ENCODE peak calls at places on chromosomes 6 and 20, in eight cellular contexts. L, D, X, G, O, W, R and B are unnamed samples.

GRCh38 chr6:76533661-76534060 is 461.2 kb upstream of the IMPG1 start:
- DNase-seq in L (no peak), D (no peak), X (no peak), G (no peak), O (no peak), W (no peak), R (no peak), B (no peak)

GRCh38 chr20:40682104-40683045 is 6.7 kb downstream of the MAFB start:
- DNase-seq in L (no peak), D (no peak), X (peak), G (no peak), O (peak), W (peak), R (no peak), B (no peak)

GRCh38 chr6:13796781-13797180 is 17.6 kb downstream of the MCUR1 start:
- DNase-seq in L (no peak), D (no peak), X (no peak), G (no peak), O (no peak), W (no peak), R (no peak), B (no peak)

GRCh38 chr6:55841341-55841740 is 34.0 kb downstream of the BMP5 start:
- DNase-seq in L (no peak), D (no peak), X (no peak), G (no peak), O (no peak), W (no peak), R (no peak), B (no peak)

GRCh38 chr20:51084598-51084997 is 61.7 kb upstream of the KCNG1 start:
- DNase-seq in L (no peak), D (no peak), X (no peak), G (no peak), O (no peak), W (no peak), R (no peak), B (no peak)

GRCh38 chr6:74549746-74550145 is 656.1 kb downstream of the COL12A1 start:
- DNase-seq in L (no peak), D (no peak), X (no peak), G (no peak), O (no peak), W (peak), R (no peak), B (no peak)

GRCh38 chr6:28657756-28658465 is 132.2 kb downstream of the GPX5 start:
- DNase-seq in L (peak), D (no peak), X (peak), G (peak), O (no peak), W (peak), R (no peak), B (peak)

GRCh38 chr20:63693079-63693974 is 3.1 kb upstream of the TNFRSF6B start:
- DNase-seq in L (no peak), D (no peak), X (no peak), G (no peak), O (peak), W (no peak), R (peak), B (no peak)

GRCh38 chr6:33622456-33623431 is 1.6 kb downstream of the ITPR3 start:
- DNase-seq in L (no peak), D (no peak), X (peak), G (peak), O (no peak), W (no peak), R (peak), B (peak)

GRCh38 chr6:157050537-157051280 is 272.6 kb downstream of the TMEM242 start:
- DNase-seq in L (no peak), D (no peak), X (peak), G (peak), O (no peak), W (no peak), R (no peak), B (no peak)

GRCh38 chr6:157173756-157174155 is 149.6 kb downstream of the TMEM242 start:
- DNase-seq in L (no peak), D (no peak), X (no peak), G (peak), O (no peak), W (no peak), R (no peak), B (no peak)

DNA sequence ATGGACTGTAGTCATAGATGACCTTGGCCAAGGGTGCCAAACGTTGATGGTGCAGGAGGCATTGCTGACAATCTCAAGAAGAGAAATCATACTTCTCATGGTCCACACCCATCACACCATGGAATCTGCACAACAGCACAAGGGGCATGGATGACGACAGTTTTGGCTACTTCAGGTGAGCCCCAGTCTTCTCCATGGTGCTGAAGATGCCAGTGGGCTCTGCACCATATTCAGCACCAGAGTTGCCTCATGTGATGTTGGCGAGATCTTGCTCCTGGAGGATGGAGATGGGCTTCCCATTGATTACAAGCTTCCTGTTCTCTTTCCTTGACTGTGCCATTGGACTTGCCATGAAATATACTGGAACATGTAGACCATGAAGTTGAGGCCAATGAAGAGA is 188.9 kb downstream of the NRN1 start:
- DNase-seq in L (no peak), D (no peak), X (no peak), G (no peak), O (no peak), W (no peak), R (no peak), B (no peak)
- H3K4me3 ChIP-seq in L (no peak), D (no peak), X (no peak), G (no peak), O (no peak), W (no peak), R (no peak), B (no peak)

GRCh38 chr20:35077341-35077740 is 15.3 kb downstream of the TRPC4AP start:
- DNase-seq in L (no peak), D (no peak), X (no peak), G (no peak), O (no peak), W (no peak), R (no peak), B (no peak)
- H3K4me3 ChIP-seq in L (no peak), D (no peak), X (no peak), G (no peak), O (no peak), W (no peak), R (no peak), B (no peak)

GRCh38 chr6:31354788-31355539 is 2.0 kb downstream of the HLA-B start:
- DNase-seq in L (no peak), D (no peak), X (no peak), G (no peak), O (no peak), W (no peak), R (no peak), B (no peak)

GRCh38 chr6:31358302-31358701 is 1.3 kb upstream of the HLA-B start:
- DNase-seq in L (no peak), D (no peak), X (no peak), G (no peak), O (no peak), W (no peak), R (no peak), B (no peak)

GRCh38 chr6:31355540-31355988 is 1.4 kb downstream of the HLA-B start:
- DNase-seq in L (no peak), D (no peak), X (no peak), G (no peak), O (no peak), W (no peak), R (no peak), B (no peak)

GRCh38 chr6:31356216-31356945 is 598 bp downstream of the HLA-B start:
- DNase-seq in L (no peak), D (no peak), X (no peak), G (no peak), O (peak), W (no peak), R (peak), B (peak)

GRCh38 chr6:31356946-31357466 is at the start of gene HLA-B:
- DNase-seq in L (peak), D (peak), X (peak), G (peak), O (peak), W (peak), R (peak), B (peak)
- H3K4me3 ChIP-seq in L (peak), D (peak), X (peak), G (peak), O (peak), W (peak), R (peak), B (peak)

DNA sequence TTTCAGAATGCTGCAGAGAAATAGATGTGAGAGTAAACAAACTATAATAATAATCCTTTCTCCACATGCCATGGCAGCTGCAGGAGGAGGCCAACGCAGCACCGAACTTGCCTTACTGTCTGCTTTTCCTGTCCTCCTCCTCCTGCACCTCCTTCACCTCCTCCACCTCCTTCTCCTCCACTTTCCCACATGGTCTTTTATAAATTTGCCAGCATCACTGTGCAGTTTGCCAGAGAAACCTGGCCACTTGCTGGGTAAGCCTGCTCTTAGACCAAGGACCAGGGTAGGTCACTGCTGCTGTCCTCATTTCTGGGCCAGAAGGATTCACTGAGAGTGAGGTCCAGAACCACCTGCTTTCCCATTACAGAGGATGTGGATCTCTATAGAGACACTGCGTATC is 8.7 kb downstream of the SGK1 start:
- DNase-seq in L (no peak), D (no peak), X (no peak), G (no peak), O (no peak), W (no peak), R (no peak), B (no peak)
- H3K4me3 ChIP-seq in L (no peak), D (no peak), X (no peak), G (no peak), O (no peak), W (no peak), R (no peak), B (no peak)

GRCh38 chr6:35600659-35601125 is 88.0 kb upstream of the TULP1 start:
- DNase-seq in L (no peak), D (no peak), X (peak), G (peak), O (no peak), W (no peak), R (no peak), B (no peak)

GRCh38 chr6:35605600-35605999 is 83.1 kb downstream of the FKBP5 start:
- DNase-seq in L (no peak), D (no peak), X (no peak), G (no peak), O (no peak), W (no peak), R (no peak), B (no peak)

GRCh38 chr6:35601331-35602132 is 87.2 kb downstream of the FKBP5 start:
- DNase-seq in L (peak), D (no peak), X (peak), G (peak), O (no peak), W (peak), R (no peak), B (peak)

GRCh38 chr6:35602133-35602946 is 86.4 kb downstream of the FKBP5 start:
- DNase-seq in L (no peak), D (no peak), X (peak), G (peak), O (no peak), W (peak), R (no peak), B (no peak)

GRCh38 chr6:35603326-35604202 is 85.2 kb downstream of the FKBP5 start:
- DNase-seq in L (no peak), D (no peak), X (peak), G (peak), O (no peak), W (peak), R (no peak), B (no peak)
- H3K4me3 ChIP-seq in L (no peak), D (no peak), X (no peak), G (no peak), O (no peak), W (peak), R (no peak), B (no peak)

DNA sequence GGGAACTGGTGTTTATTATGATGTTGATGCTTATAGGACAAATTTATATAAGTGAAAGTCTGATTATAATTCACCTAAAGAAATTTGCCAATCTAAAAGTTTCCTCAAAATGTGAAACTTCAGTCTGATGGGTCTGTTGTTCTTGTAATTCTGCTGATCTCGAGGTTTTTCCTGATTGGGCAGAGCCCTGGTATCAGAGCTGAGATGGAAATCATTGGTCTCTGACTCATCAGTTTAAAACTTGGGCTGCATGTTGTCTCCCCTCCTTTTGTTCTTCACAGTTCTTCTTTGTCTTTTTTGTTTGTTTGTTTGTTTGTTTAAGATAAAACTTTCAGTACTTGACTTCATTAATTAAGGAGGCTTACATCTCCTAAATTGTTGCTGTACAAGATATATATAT is 5.9 kb downstream of the SMAP1 start:
- DNase-seq in L (no peak), D (no peak), X (peak), G (peak), O (no peak), W (no peak), R (no peak), B (no peak)
- H3K4me3 ChIP-seq in L (no peak), D (no peak), X (no peak), G (no peak), O (no peak), W (no peak), R (no peak), B (no peak)

GRCh38 chr6:166440106-166440505 is 57.4 kb upstream of the MPC1 start:
- DNase-seq in L (no peak), D (no peak), X (no peak), G (no peak), O (no peak), W (no peak), R (no peak), B (no peak)

GRCh38 chr6:166439366-166440091 is 56.8 kb upstream of the MPC1 start:
- DNase-seq in L (no peak), D (no peak), X (no peak), G (no peak), O (no peak), W (no peak), R (no peak), B (no peak)

GRCh38 chr6:166437661-166438060 is 54.9 kb upstream of the MPC1 start:
- DNase-seq in L (no peak), D (no peak), X (no peak), G (no peak), O (no peak), W (no peak), R (no peak), B (no peak)

GRCh38 chr6:166436195-166437139 is 53.7 kb upstream of the MPC1 start:
- DNase-seq in L (no peak), D (no peak), X (no peak), G (no peak), O (no peak), W (no peak), R (no peak), B (no peak)

DNA sequence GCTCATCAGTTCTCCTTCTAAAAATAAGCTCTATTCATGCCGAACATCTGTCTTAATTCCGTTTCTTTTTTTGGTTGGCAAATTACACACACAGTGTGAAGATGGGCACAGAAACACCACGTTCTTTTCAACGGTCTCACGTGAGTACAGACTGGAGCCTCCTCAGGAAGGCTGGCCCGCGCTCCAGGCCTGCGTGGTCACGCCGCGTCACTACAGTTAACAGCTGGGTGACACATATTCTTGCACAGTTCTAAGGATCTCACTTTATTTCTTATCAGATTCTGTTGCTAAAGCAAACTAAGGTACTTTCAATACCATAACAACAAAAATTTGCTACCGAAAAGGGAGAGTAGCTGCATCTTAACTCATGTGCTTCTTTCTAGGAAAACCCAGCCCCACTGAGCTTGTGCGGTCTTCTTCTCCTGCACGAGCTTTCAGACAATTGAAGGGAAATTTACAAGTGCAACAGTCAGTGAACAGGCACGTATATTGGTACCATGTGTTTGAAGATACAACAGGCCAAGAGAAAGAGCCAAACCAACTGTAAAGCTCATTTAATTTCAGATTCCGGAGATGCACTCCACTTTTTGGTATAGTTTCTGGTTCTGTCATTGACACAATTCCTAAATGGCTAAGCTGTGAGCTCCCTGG is 55.6 kb upstream of the MPC1 start:
- DNase-seq in L (no peak), D (no peak), X (no peak), G (no peak), O (no peak), W (no peak), R (no peak), B (no peak)
- H3K4me3 ChIP-seq in L (no peak), D (no peak), X (no peak), G (no peak), O (no peak), W (no peak), R (no peak), B (no peak)

DNA sequence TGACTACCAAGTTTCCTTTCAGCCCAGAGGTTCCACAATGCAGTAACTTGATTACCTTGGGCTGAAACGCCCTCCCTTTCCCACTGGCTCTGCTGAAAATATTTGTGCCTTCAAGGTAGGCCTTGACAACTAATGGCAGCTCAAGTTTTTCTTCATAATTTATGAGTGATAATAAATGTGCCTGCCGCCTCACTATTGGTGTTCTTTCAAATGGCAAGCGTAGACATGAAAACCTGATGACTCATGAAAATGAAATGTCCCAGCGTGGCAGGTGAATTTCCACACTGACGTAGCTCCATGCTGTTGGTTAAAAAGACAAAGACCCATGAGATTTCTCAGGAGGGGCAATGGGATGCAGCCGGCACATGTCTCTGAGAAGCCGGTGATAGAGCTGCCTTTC is 107.2 kb upstream of the GGTLC1 start:
- DNase-seq in L (no peak), D (no peak), X (no peak), G (no peak), O (no peak), W (no peak), R (no peak), B (no peak)
- H3K4me3 ChIP-seq in L (no peak), D (no peak), X (no peak), G (no peak), O (no peak), W (no peak), R (no peak), B (no peak)